ENCODE peak calls at places on chromosomes 6 and 20, in nine cellular contexts. I, X, N, L, T, O, E, A and M are unnamed samples.

GRCh38 chr6:134172020-134172766 is 119.8 kb upstream of the SLC2A12 start:
- DNase-seq in I (no peak), X (no peak), N (no peak), L (no peak), T (no peak), O (no peak), E (no peak), A (no peak), M (no peak)

GRCh38 chr6:78909391-78909790 is 42.0 kb downstream of the IRAK1BP1 start:
- DNase-seq in I (no peak), X (no peak), N (no peak), L (no peak), T (no peak), O (no peak), E (peak; percentile 72), A (no peak), M (no peak)

GRCh38 chr6:33483678-33484077 is 29.3 kb downstream of the ZBTB9 start:
- DNase-seq in I (no peak), X (no peak), N (no peak), L (no peak), T (no peak), O (no peak), E (no peak), A (no peak), M (no peak)

GRCh38 chr6:52994031-52994788 is 874 bp downstream of the GSTA4 start:
- DNase-seq in I (no peak), X (peak; percentile 35), N (no peak), L (no peak), T (peak; percentile 47), O (no peak), E (peak; percentile 56), A (peak; percentile 42), M (no peak)

GRCh38 chr20:10219993-10220750 is 1.5 kb downstream of the SNAP25 start:
- DNase-seq in I (no peak), X (no peak), N (no peak), L (no peak), T (no peak), O (no peak), E (no peak), A (no peak), M (no peak)

GRCh38 chr20:33071198-33071597 is 8.2 kb upstream of the BPIFB4 start:
- DNase-seq in I (no peak), X (no peak), N (peak; percentile 19), L (no peak), T (no peak), O (no peak), E (no peak), A (no peak), M (no peak)

GRCh38 chr20:34713194-34713943 is 9.2 kb downstream of the TP53INP2 start:
- DNase-seq in I (no peak), X (peak; percentile 48), N (no peak), L (no peak), T (peak; percentile 99), O (no peak), E (peak; percentile 98), A (peak; percentile 94), M (no peak)

GRCh38 chr6:14533446-14533845 is 415.9 kb downstream of the CD83 start:
- DNase-seq in I (no peak), X (no peak), N (no peak), L (no peak), T (no peak), O (no peak), E (peak; percentile 33), A (no peak), M (no peak)

GRCh38 chr6:110812719-110813118 is 2.5 kb downstream of the CDK19 start:
- DNase-seq in I (no peak), X (no peak), N (no peak), L (no peak), T (no peak), O (no peak), E (no peak), A (no peak), M (no peak)

GRCh38 chr6:31118178-31118577 is 2.1 kb downstream of the CDSN start:
- DNase-seq in I (no peak), X (no peak), N (peak; percentile 54), L (no peak), T (no peak), O (no peak), E (no peak), A (no peak), M (no peak)

GRCh38 chr6:52929321-52930164 is 20.0 kb upstream of the GSTA3 start:
- DNase-seq in I (no peak), X (no peak), N (no peak), L (no peak), T (peak; percentile 96), O (peak; percentile 66), E (peak; percentile 90), A (peak; percentile 86), M (no peak)

GRCh38 chr20:44433751-44434538 is 41.7 kb upstream of the TTPAL start:
- DNase-seq in I (no peak), X (no peak), N (peak; percentile 70), L (no peak), T (no peak), O (no peak), E (no peak), A (no peak), M (no peak)

GRCh38 chr6:79574636-79575035 is 37.4 kb upstream of the LCA5 start:
- DNase-seq in I (no peak), X (no peak), N (no peak), L (no peak), T (peak; percentile 66), O (no peak), E (peak; percentile 56), A (peak; percentile 29), M (no peak)

GRCh38 chr6:33160728-33161323 is 31.4 kb downstream of the COL11A2 start:
- DNase-seq in I (no peak), X (no peak), N (no peak), L (no peak), T (peak; percentile 89), O (peak; percentile 62), E (peak; percentile 89), A (peak; percentile 58), M (no peak)

GRCh38 chr6:32790306-32790705 is 26.5 kb downstream of the HLA-DOB start:
- DNase-seq in I (no peak), X (no peak), N (no peak), L (no peak), T (peak; percentile 37), O (no peak), E (no peak), A (peak; percentile 82), M (no peak)

GRCh38 chr6:168628732-168629245 is 187.8 kb downstream of the SMOC2 start:
- DNase-seq in I (no peak), X (no peak), N (no peak), L (no peak), T (no peak), O (no peak), E (no peak), A (no peak), M (no peak)

GRCh38 chr6:1761472-1761871 is 151.8 kb downstream of the FOXC1 start:
- DNase-seq in I (no peak), X (no peak), N (no peak), L (no peak), T (peak; percentile 10), O (no peak), E (no peak), A (peak; percentile 62), M (no peak)

GRCh38 chr6:155158044-155158843 is 105.6 kb upstream of the CLDN20 start:
- DNase-seq in I (no peak), X (no peak), N (no peak), L (no peak), T (peak; percentile 73), O (no peak), E (peak; percentile 29), A (peak; percentile 40), M (no peak)

DNA sequence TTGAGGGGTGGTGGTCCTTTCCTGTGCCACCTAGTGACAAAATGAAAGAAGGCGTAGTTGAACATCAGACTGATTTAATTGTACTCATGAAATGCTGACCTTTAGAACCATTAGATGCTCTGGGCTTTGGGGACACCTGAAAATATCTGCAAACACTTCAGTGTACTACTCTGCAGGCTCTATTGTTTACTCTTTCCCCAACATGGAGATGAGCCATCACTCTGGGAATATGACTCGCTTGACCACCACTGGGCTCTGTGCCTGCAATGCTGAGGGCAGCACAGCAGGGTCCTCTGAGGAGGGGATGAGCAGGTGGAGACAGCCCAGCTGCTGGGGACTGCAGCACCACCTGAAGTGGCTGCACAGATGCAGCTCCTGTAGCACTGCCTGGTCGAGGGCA is 74.8 kb upstream of the SLC24A3 start:
- DNase-seq in I (no peak), X (no peak), N (no peak), L (no peak), T (peak; percentile 52), O (no peak), E (no peak), A (no peak), M (no peak)
- H3K9me3 ChIP-seq in I (no peaks in the 10 kb centered on the region), X (no peaks in the 10 kb centered on the region), N (peaks cover 2% of the 10 kb centered on the region), L (no peaks in the 10 kb centered on the region), T (peaks cover 8% of the 10 kb centered on the region), O (no peaks in the 10 kb centered on the region), E (no peaks in the 10 kb centered on the region), A (peaks cover 4% of the 10 kb centered on the region), M (no peaks in the 10 kb centered on the region)

GRCh38 chr20:46312945-46313861 is 4.9 kb upstream of the CDH22 start:
- DNase-seq in I (no peak), X (no peak), N (no peak), L (no peak), T (no peak), O (no peak), E (no peak), A (no peak), M (no peak)
- H3K27me3 ChIP-seq in I (peaks cover 46% of the 10 kb centered on the region), X (peaks cover 57% of the 10 kb centered on the region), N (no peaks in the 10 kb centered on the region), L (peaks cover 55% of the 10 kb centered on the region), T (peaks cover 64% of the 10 kb centered on the region), O (peaks cover 88% of the 10 kb centered on the region), E (peaks cover 83% of the 10 kb centered on the region), A (peaks cover 26% of the 10 kb centered on the region), M (peaks cover 36% of the 10 kb centered on the region)

DNA sequence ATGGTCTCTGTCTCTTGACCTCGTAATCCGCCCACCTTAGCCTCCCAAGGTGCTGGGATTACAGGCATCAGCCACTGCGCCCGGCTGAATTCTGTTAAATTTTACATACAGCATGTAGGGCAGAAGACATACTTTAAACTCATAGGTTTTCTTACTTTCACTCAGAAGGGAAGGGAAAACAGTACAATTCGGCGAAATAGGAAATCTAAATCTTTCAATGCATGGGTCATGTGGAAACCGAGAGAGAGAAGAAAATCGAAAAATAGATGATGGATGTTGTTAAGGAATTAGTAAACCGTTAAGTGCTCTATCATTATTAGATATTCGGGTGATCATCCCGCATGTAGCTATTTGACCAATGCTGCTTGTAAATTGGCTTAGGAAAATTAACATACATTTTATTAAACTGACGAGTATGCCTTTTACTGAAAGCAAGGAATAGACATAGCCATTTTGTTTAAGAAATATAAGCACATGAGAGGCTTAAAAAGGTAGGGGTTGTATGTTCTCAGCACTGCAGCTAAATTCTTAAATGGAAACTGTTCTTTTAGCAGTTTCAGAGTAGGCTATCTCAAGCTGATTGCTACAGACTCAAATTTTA is 164.7 kb upstream of the AGPAT4 start:
- DNase-seq in I (no peak), X (no peak), N (no peak), L (no peak), T (no peak), O (no peak), E (no peak), A (no peak), M (no peak)
- H3K4me3 ChIP-seq in I (no peak overlapping the region), X (no peak overlapping the region), N (no peak overlapping the region), L (no peak overlapping the region), T (no peak overlapping the region), O (no peak overlapping the region), E (no peak overlapping the region), A (no peak overlapping the region), M (no peak overlapping the region)

DNA sequence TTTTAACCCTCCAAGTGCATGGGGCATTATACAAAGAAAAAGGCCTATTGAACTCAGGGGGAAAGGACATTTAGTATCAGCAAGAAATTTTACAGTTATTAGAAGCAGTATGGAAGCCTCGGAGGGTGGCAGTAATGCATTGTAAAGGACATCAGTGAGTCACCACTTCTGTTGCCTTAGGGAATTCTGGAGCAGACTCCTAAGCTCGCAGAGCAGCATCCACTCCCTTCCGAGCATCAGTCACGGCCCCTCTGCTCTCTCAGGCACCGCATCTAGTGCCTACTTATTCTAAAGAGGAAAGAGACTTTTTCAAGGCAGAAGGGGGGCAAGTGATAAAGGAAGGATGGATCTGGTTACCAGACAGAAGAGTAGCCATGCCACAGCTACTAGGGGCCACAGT is 296.5 kb downstream of the RNGTT start:
- DNase-seq in I (no peak), X (no peak), N (no peak), L (no peak), T (no peak), O (no peak), E (no peak), A (no peak), M (no peak)
- H3K9me3 ChIP-seq in I (peaks cover 24% of the 10 kb centered on the region), X (no peaks in the 10 kb centered on the region), N (peaks cover 8% of the 10 kb centered on the region), L (peaks cover 14% of the 10 kb centered on the region), T (no peaks in the 10 kb centered on the region), O (peaks cover 30% of the 10 kb centered on the region), E (no peaks in the 10 kb centered on the region), A (peaks cover 14% of the 10 kb centered on the region), M (peaks cover 3% of the 10 kb centered on the region)